ENCODE peak calls at places on chromosomes 13 and 19, in four cellular contexts. One of them, this sample, is unnamed.

GRCh38 chr13:97328222-97328790 is 105.7 kb upstream of the RAP2A start:
- DNase-seq in PC-9: peak; percentile 13
- DNase-seq in prostate gland: no peak
- DNase-seq in stomach: no peak
- DNase-seq in this sample: no peak

GRCh38 chr13:50580684-50581305 is 262.7 kb downstream of the DLEU7 start:
- DNase-seq in prostate gland: no peak
- DNase-seq in PC-9: no peak
- DNase-seq in stomach: no peak
- DNase-seq in this sample: no peak

GRCh38 chr19:15249912-15250634 is 17.8 kb upstream of the EPHX3 start:
- DNase-seq in PC-9: peak; percentile 67
- DNase-seq in stomach: no peak
- DNase-seq in prostate gland: no peak
- DNase-seq in this sample: peak; percentile 18

GRCh38 chr13:52048516-52048915 is 24.0 kb downstream of the UTP14C start:
- DNase-seq in prostate gland: no peak
- DNase-seq in stomach: no peak
- DNase-seq in PC-9: no peak
- DNase-seq in this sample: no peak

GRCh38 chr19:55014714-55015113 is 23.4 kb downstream of the GP6 start:
- DNase-seq in prostate gland: no peak
- DNase-seq in PC-9: no peak
- DNase-seq in stomach: no peak
- DNase-seq in this sample: peak; percentile 20

GRCh38 chr19:28386080-28386869 is 826.7 kb downstream of the UQCRFS1 start:
- DNase-seq in PC-9: no peak
- DNase-seq in prostate gland: no peak
- DNase-seq in stomach: no peak
- DNase-seq in this sample: no peak

GRCh38 chr19:2015611-2015950 is at the start of gene BTBD2:
- DNase-seq in stomach: peak; percentile 41
- DNase-seq in prostate gland: peak; percentile 53
- DNase-seq in PC-9: no peak
- DNase-seq in this sample: peak; percentile 52

GRCh38 chr13:98299954-98300350 is 122.9 kb upstream of the RNF113B start:
- DNase-seq in stomach: no peak
- DNase-seq in PC-9: no peak
- DNase-seq in prostate gland: no peak
- DNase-seq in this sample: no peak

GRCh38 chr19:4622695-4623421 is 16.5 kb upstream of the TNFAIP8L1 start:
- DNase-seq in PC-9: no peak
- DNase-seq in prostate gland: no peak
- DNase-seq in stomach: no peak
- DNase-seq in this sample: no peak

GRCh38 chr19:13505761-13506549 is at the start of gene CACNA1A:
- DNase-seq in stomach: no peak
- DNase-seq in prostate gland: no peak
- DNase-seq in PC-9: no peak
- DNase-seq in this sample: no peak

GRCh38 chr19:13507053-13507611 is 853 bp upstream of the CACNA1A start:
- DNase-seq in prostate gland: no peak
- DNase-seq in stomach: no peak
- DNase-seq in PC-9: no peak
- DNase-seq in this sample: no peak

GRCh38 chr19:13506550-13506878 is 235 bp upstream of the CACNA1A start:
- DNase-seq in stomach: no peak
- DNase-seq in PC-9: no peak
- DNase-seq in prostate gland: no peak
- DNase-seq in this sample: no peak

GRCh38 chr19:13503570-13504235 is 2.6 kb downstream of the CACNA1A start:
- DNase-seq in prostate gland: no peak
- DNase-seq in stomach: no peak
- DNase-seq in PC-9: no peak
- DNase-seq in this sample: no peak

DNA sequence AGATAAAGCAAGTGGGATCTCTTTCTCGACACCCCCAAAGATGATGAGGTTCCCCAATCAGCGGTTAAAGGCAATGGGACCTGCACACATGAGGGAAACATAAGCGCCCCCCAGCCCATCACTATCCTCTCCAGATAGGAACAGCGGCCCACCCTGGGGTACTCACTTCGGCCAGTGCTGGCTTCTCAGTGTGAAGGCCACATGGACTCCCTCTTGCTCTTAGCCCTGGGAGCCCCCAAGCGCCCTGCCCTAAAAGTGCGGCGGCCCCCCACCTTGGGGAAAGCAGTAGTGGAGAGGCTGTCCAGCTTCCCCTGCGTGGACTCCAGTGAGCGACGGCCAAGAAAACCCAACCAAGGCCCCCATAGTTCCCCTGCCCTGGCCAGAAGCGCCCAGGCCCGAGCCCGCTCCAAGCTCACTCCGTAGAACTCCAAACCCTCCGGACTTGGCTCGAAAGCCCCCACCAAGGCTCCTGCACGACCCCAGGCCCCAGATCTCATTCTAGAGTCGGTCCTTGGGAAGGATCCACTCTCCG is 1.0 kb downstream of the CACNA1A start:
- DNase-seq in PC-9: no peak
- DNase-seq in stomach: no peak
- DNase-seq in prostate gland: no peak
- DNase-seq in this sample: no peak
- H3K27me3 ChIP-seq in PC-9: peaks cover 81% of the 10 kb centered on the region
- H3K27me3 ChIP-seq in stomach: peaks cover 17% of the 10 kb centered on the region
- H3K27me3 ChIP-seq in prostate gland: peaks cover 21% of the 10 kb centered on the region
- H3K27me3 ChIP-seq in this sample: peaks cover 13% of the 10 kb centered on the region

DNA sequence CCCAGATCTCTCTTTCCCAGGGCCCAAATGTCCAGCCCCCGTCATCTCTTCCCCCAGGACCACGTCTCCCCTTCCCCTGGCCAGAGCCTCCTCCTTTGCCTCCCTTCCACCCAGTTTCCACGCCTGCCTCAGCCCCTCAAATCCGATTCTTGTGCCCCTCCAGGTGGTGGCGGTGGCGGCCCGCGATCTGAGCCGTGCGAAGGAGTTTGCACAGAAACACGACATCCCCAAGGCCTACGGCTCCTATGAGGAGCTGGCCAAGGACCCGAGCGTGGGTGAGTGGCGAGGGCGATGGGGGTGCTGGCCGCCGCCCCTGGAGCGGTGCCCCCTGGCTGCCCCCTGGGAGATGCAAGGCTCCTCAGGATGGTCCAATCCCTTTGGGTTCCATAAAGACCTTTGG is 1.3 kb downstream of the DHDH start:
- DNase-seq in PC-9: no peak
- DNase-seq in prostate gland: no peak
- DNase-seq in stomach: no peak
- DNase-seq in this sample: no peak
- TF ChIP-seq CTCF in PC-9: no peak
- TF ChIP-seq CTCF in prostate gland: no peak
- TF ChIP-seq CTCF in stomach: no peak
- TF ChIP-seq CTCF in this sample: no peak

DNA sequence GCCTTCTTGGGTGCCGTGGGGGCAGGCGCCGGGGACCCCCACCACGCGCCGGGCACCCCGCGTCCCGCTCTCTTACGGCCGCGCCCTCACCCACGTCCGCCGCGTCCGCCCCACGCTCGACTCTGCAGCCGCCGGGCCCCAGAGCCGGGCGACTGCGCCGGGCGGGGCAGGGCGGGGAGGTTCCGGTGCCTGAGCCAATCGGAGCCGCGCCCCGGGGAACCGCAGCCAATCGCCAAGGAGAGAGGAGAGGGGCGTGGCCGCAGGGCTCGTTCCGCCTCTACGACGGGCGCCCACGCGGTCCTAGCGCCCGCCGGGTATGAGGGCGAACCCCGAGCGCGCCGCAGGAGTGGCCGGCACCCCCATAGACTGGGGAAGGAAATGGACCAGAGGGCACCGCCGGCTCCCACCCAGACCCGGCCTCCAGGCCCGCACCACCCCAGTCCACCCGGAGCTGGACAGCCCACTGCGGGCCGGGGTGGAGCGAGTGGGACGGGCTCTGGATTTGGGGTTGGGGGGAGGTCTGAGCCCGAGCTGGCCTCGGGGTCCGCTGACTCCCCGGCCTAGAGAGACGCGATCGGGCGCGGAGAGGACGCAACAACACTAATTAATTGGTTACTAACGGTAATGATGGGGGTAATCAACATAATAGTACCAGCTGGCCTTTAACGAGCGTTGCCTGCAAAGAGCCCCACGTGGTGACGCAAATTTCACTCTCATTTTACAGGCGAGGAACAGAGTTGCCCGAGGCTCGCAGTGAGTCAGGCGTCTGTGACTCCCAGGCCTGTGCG is at the start of gene MFSD12:
- DNase-seq in stomach: peak; percentile 95
- DNase-seq in prostate gland: peak; percentile 94
- DNase-seq in PC-9: peak; percentile 88
- DNase-seq in this sample: peak; percentile 95
- H3K4me1 ChIP-seq in stomach: peaks cover 34% of the 10 kb centered on the region
- H3K4me1 ChIP-seq in prostate gland: no peaks in the 10 kb centered on the region
- H3K4me1 ChIP-seq in PC-9: peaks cover 21% of the 10 kb centered on the region
- H3K4me1 ChIP-seq in this sample: peaks cover 7% of the 10 kb centered on the region

DNA sequence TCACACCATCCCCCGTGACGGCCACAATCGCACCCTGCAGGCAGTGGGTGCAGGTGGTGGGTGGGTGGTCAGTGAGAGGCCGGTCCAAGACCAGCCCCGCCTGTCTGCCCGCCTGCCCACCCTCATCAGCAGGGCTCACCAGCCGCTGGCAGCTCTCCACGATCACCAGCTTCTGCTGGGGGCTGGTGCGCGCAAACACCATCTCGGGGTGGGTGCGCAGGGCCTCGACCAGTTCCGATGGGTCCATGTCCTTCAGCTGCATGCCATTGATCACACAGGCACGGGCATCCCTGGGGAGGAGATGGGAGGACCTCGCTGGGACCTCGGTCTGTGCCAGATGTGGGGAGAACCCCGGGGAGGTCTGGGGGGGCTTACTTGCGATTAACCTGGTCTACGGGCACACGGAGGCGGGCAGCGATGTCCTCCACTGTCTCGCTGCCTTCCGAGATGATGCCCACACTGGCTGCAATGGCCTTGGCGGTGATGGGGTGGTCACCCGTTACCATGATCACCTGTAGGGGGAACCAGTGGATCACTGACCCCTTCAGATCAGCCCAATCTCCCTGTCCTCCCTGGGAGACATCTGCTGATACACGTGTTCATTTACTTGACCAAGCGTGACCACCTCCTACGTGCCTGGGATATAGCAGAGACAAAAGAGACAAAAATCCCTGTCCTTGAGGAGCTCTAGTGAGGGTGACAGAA is 8.0 kb downstream of the ATP4A start:
- DNase-seq in PC-9: peak; percentile 48
- DNase-seq in prostate gland: no peak
- DNase-seq in stomach: no peak
- DNase-seq in this sample: no peak
- H3K27me3 ChIP-seq in PC-9: peaks cover 9% of the 10 kb centered on the region
- H3K27me3 ChIP-seq in prostate gland: peaks cover 4% of the 10 kb centered on the region
- H3K27me3 ChIP-seq in stomach: peaks cover 12% of the 10 kb centered on the region
- H3K27me3 ChIP-seq in this sample: peaks cover 7% of the 10 kb centered on the region

DNA sequence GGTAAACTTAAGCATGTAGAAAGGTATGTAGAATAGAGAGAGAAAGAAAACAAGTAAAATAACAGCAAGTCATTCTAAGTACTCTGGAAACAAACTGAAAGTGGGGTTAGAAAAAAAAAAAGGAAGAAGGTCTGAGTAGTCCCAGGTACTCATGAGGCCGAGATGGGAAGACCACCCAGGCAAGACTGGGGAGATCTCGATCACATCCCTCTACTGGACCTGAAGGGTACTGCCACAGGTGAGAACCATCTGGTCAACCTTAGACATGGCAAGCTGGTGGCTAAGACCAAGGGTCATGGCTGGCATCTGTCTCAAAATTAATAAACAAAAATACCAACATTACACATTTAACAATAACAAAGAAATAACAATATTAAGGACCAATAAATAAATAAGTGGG is 36.3 kb upstream of the ZNF724 start:
- DNase-seq in stomach: no peak
- DNase-seq in PC-9: no peak
- DNase-seq in prostate gland: no peak
- DNase-seq in this sample: no peak
- TF ChIP-seq CTCF in stomach: no peak
- TF ChIP-seq CTCF in PC-9: peak; percentile 61
- TF ChIP-seq CTCF in prostate gland: no peak
- TF ChIP-seq CTCF in this sample: no peak

DNA sequence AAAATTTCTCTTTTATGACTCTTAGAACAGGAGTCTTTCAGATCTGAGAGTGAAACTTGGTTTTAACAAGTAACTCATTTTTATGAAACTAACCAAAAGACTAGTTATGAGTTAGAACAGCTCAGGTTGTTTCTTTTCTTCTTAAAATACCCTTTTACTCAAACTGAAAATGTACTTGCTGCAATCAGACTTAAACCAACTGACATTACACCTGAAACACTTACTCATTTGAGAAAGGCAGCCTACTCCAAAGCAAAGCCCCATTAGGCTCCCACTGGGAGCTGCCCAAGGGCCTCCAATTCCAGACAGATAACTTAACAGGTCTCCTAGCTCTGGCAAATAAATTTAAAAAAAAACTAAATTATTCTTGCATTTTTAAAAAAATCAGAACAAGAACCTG is 3.6 kb downstream of the FOXO1 start:
- DNase-seq in prostate gland: no peak
- DNase-seq in PC-9: no peak
- DNase-seq in stomach: no peak
- DNase-seq in this sample: no peak
- H3K4me1 ChIP-seq in prostate gland: no peaks in the 10 kb centered on the region
- H3K4me1 ChIP-seq in PC-9: peaks cover 20% of the 10 kb centered on the region
- H3K4me1 ChIP-seq in stomach: peaks cover 35% of the 10 kb centered on the region
- H3K4me1 ChIP-seq in this sample: peaks cover 48% of the 10 kb centered on the region

GRCh38 chr13:111111376-111111937 is 3.7 kb upstream of the ARHGEF7 start:
- DNase-seq in stomach: no peak
- DNase-seq in PC-9: no peak
- DNase-seq in prostate gland: no peak
- DNase-seq in this sample: no peak
- H3K27me3 ChIP-seq in stomach: no peaks in the 10 kb centered on the region
- H3K27me3 ChIP-seq in PC-9: peaks cover 83% of the 10 kb centered on the region
- H3K27me3 ChIP-seq in prostate gland: no peaks in the 10 kb centered on the region
- H3K27me3 ChIP-seq in this sample: no peaks in the 10 kb centered on the region

DNA sequence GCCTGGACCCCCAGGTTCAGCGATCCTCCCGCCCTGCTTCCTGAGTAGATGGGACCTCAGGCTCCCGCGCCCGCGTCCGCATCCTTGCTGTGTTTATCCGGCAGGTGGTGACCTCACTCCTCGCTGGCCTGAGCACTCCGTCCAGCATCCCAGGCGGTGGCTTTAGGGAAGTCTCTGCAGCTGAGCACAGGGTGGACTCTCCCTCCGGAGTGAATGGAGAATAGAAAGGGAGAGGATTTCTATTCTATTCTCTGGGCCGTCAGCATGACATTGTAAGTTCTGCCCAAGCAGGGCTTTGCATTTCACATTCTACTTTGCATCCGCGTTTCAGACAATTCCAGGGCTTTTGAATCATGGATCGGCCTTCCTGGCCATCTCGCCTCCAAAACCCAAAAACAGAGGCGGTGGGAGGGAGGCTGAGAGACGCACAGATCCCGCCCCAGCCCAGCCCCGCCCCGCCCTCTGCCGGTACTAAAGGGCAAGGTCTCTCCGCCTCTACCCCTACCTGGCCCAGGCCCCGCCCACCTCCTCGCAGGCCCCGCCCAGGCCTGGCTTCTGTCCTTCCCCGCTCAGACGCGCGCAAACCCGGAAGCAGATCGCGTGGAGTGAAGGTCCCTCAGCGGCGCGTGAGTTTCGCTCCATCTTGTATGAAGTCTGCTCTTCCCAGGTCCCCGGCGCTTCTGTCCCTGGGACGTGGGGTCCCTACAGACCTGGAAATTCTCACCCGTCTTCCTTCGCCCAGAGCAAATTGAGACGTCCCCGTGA is at the start of gene ZNF525:
- DNase-seq in prostate gland: peak; percentile 91
- DNase-seq in PC-9: peak; percentile 95
- DNase-seq in stomach: peak; percentile 97
- DNase-seq in this sample: peak; percentile 95
- TF ChIP-seq CTCF in prostate gland: no peak
- TF ChIP-seq CTCF in PC-9: peak; percentile 55
- TF ChIP-seq CTCF in stomach: no peak
- TF ChIP-seq CTCF in this sample: peak; percentile 33

This sample was measured in thyroid gland.